ENCODE peak calls at places on chromosome 21, in four cellular contexts. One of them, this sample, is unnamed.
A peak's percentile ranks its signal among the peaks of the same experiment; 100 is the strongest.

GRCh38 chr21:27149034-27149433 is 182.1 kb upstream of the ADAMTS5 start:
- DNase-seq in neural progenitor cell: no peak
- DNase-seq in choroid plexus epithelial cell: peak; percentile 26
- DNase-seq in GM10248: no peak
- DNase-seq in this sample: peak; percentile 94

GRCh38 chr21:45421071-45421845 is 16.3 kb downstream of the COL18A1 start:
- DNase-seq in neural progenitor cell: no peak
- DNase-seq in choroid plexus epithelial cell: no peak
- DNase-seq in GM10248: no peak
- DNase-seq in this sample: no peak

GRCh38 chr21:45358261-45358670 is 46.7 kb upstream of the COL18A1 start:
- DNase-seq in neural progenitor cell: no peak
- DNase-seq in choroid plexus epithelial cell: no peak
- DNase-seq in GM10248: no peak
- DNase-seq in this sample: no peak

GRCh38 chr21:35212393-35213127 is 163.5 kb upstream of the RUNX1 start:
- DNase-seq in choroid plexus epithelial cell: no peak
- DNase-seq in neural progenitor cell: no peak
- DNase-seq in GM10248: no peak
- DNase-seq in this sample: no peak

GRCh38 chr21:45599146-45599581 is 44.4 kb upstream of the PCBP3 start:
- DNase-seq in choroid plexus epithelial cell: no peak
- DNase-seq in neural progenitor cell: no peak
- DNase-seq in GM10248: no peak
- DNase-seq in this sample: no peak

GRCh38 chr21:29639366-29640232 is 300.2 kb downstream of the GRIK1 start:
- DNase-seq in GM10248: no peak
- DNase-seq in neural progenitor cell: no peak
- DNase-seq in choroid plexus epithelial cell: no peak
- DNase-seq in this sample: no peak

GRCh38 chr21:46424062-46424591 is 34.6 kb upstream of the DIP2A start:
- DNase-seq in neural progenitor cell: no peak
- DNase-seq in GM10248: no peak
- DNase-seq in choroid plexus epithelial cell: no peak
- DNase-seq in this sample: no peak

GRCh38 chr21:44510508-44511218 is 29.3 kb downstream of the KRTAP10-1 start:
- DNase-seq in GM10248: peak; percentile 85
- DNase-seq in neural progenitor cell: peak; percentile 85
- DNase-seq in choroid plexus epithelial cell: peak; percentile 39
- DNase-seq in this sample: peak; percentile 20

GRCh38 chr21:16945580-16945979 is 567.3 kb upstream of the CXADR start:
- DNase-seq in choroid plexus epithelial cell: peak; percentile 17
- DNase-seq in neural progenitor cell: no peak
- DNase-seq in GM10248: no peak
- DNase-seq in this sample: no peak

GRCh38 chr21:29187939-29188338 is 57.5 kb downstream of the MAP3K7CL start:
- DNase-seq in neural progenitor cell: no peak
- DNase-seq in GM10248: no peak
- DNase-seq in choroid plexus epithelial cell: peak; percentile 92
- DNase-seq in this sample: peak; percentile 92

GRCh38 chr21:25637846-25638245 is 1.2 kb upstream of the JAM2 start:
- DNase-seq in neural progenitor cell: no peak
- DNase-seq in choroid plexus epithelial cell: no peak
- DNase-seq in GM10248: no peak
- DNase-seq in this sample: no peak

GRCh38 chr21:37742115-37742514 is 174.1 kb downstream of the KCNJ6 start:
- DNase-seq in neural progenitor cell: no peak
- DNase-seq in GM10248: no peak
- DNase-seq in choroid plexus epithelial cell: no peak
- DNase-seq in this sample: no peak
- TF ChIP-seq CTCF in neural progenitor cell: no peak
- TF ChIP-seq CTCF in GM10248: no peak
- TF ChIP-seq CTCF in choroid plexus epithelial cell: no peak
- TF ChIP-seq CTCF in this sample: no peak

GRCh38 chr21:41957991-41958766 is 4.4 kb upstream of the C2CD2 start:
- DNase-seq in neural progenitor cell: no peak
- DNase-seq in GM10248: no peak
- DNase-seq in choroid plexus epithelial cell: peak; percentile 96
- DNase-seq in this sample: peak; percentile 90
- TF ChIP-seq CTCF in neural progenitor cell: no peak
- TF ChIP-seq CTCF in GM10248: no peak
- TF ChIP-seq CTCF in choroid plexus epithelial cell: peak; percentile 60
- TF ChIP-seq CTCF in this sample: peak; percentile 58

DNA sequence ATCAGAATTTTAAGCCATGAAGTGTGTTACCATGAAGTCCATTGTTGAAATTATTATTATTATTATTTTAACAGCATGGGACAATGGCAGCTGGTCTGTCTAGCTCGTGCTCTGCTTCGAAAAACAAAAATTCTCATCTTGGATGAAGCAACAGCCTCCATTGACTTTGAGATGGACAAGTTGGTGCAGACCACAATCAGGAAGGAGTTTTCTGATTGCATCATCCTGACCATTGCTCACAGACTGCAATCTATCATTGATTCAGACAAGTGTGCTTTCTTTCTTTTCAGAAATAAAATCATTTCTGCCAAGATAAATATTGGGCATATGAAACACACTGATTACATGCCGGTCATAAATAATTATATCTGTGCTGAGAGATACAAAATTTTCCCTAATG is 21.0 kb downstream of the HSPA13 start:
- DNase-seq in choroid plexus epithelial cell: peak; percentile 58
- DNase-seq in GM10248: no peak
- DNase-seq in neural progenitor cell: no peak
- DNase-seq in this sample: no peak
- TF ChIP-seq CTCF in choroid plexus epithelial cell: no peak
- TF ChIP-seq CTCF in GM10248: no peak
- TF ChIP-seq CTCF in neural progenitor cell: no peak
- TF ChIP-seq CTCF in this sample: no peak

GRCh38 chr21:42567861-42568260 is 54.2 kb downstream of the SLC37A1 start:
- DNase-seq in GM10248: no peak
- DNase-seq in neural progenitor cell: no peak
- DNase-seq in choroid plexus epithelial cell: no peak
- DNase-seq in this sample: no peak
- TF ChIP-seq CTCF in GM10248: no peak
- TF ChIP-seq CTCF in neural progenitor cell: no peak
- TF ChIP-seq CTCF in choroid plexus epithelial cell: no peak
- TF ChIP-seq CTCF in this sample: no peak

GRCh38 chr21:41745971-41746743 is 20.7 kb downstream of the RIPK4 start:
- DNase-seq in neural progenitor cell: peak; percentile 47
- DNase-seq in choroid plexus epithelial cell: no peak
- DNase-seq in GM10248: no peak
- DNase-seq in this sample: no peak
- TF ChIP-seq CTCF in neural progenitor cell: peak; percentile 27
- TF ChIP-seq CTCF in choroid plexus epithelial cell: no peak
- TF ChIP-seq CTCF in GM10248: no peak
- TF ChIP-seq CTCF in this sample: no peak

GRCh38 chr21:19510653-19511052 is 1107.1 kb upstream of the TMPRSS15 start:
- DNase-seq in choroid plexus epithelial cell: peak; percentile 12
- DNase-seq in neural progenitor cell: no peak
- DNase-seq in GM10248: no peak
- DNase-seq in this sample: no peak
- TF ChIP-seq CTCF in choroid plexus epithelial cell: peak; percentile 21
- TF ChIP-seq CTCF in neural progenitor cell: no peak
- TF ChIP-seq CTCF in GM10248: no peak
- TF ChIP-seq CTCF in this sample: no peak

GRCh38 chr21:43201491-43201890 is 32.7 kb downstream of the CRYAA start:
- DNase-seq in GM10248: no peak
- DNase-seq in neural progenitor cell: no peak
- DNase-seq in choroid plexus epithelial cell: no peak
- DNase-seq in this sample: no peak
- TF ChIP-seq CTCF in GM10248: no peak
- TF ChIP-seq CTCF in neural progenitor cell: no peak
- TF ChIP-seq CTCF in choroid plexus epithelial cell: no peak
- TF ChIP-seq CTCF in this sample: no peak

GRCh38 chr21:36478941-36479340 is 981 bp downstream of the CLDN14 start:
- DNase-seq in GM10248: no peak
- DNase-seq in choroid plexus epithelial cell: no peak
- DNase-seq in neural progenitor cell: peak; percentile 55
- DNase-seq in this sample: peak; percentile 31
- TF ChIP-seq CTCF in GM10248: no peak
- TF ChIP-seq CTCF in choroid plexus epithelial cell: peak; percentile 54
- TF ChIP-seq CTCF in neural progenitor cell: peak; percentile 51
- TF ChIP-seq CTCF in this sample: peak; percentile 50

GRCh38 chr21:31991356-31992331 is 118.8 kb downstream of the HUNK start:
- DNase-seq in GM10248: no peak
- DNase-seq in choroid plexus epithelial cell: no peak
- DNase-seq in neural progenitor cell: peak; percentile 41
- DNase-seq in this sample: no peak
- TF ChIP-seq CTCF in GM10248: no peak
- TF ChIP-seq CTCF in choroid plexus epithelial cell: no peak
- TF ChIP-seq CTCF in neural progenitor cell: peak; percentile 38
- TF ChIP-seq CTCF in this sample: no peak

This sample was measured in AG10803.